ENCODE peak calls at places on chromosome 2, in six cellular contexts. I is IMR-90, D is neuronal stem cell, Q is mesendoderm, V is H9, T is trophoblast cell. X is an unnamed sample. For H3K79me1, the result is how much of the 10 kb centered on the place peaks cover.

GRCh38 chr2:116696223-116696622 is 1118.3 kb upstream of the DDX18 start:
- DNase-seq in I (no peak), V (no peak), D (no peak), Q (no peak), T (no peak), X (no peak)

GRCh38 chr2:64634338-64635267 is 19.1 kb downstream of the SERTAD2 start:
- DNase-seq in T (no peak), V (no peak), D (no peak), I (peak), Q (no peak), X (peak)

GRCh38 chr2:217065695-217066405 is 206.0 kb upstream of the TNP1 start:
- DNase-seq in D (no peak), I (peak), Q (no peak), V (no peak), T (no peak), X (peak)

GRCh38 chr2:100741880-100742814 is 77.8 kb upstream of the NPAS2 start:
- DNase-seq in Q (no peak), T (peak), I (peak), V (no peak), D (no peak), X (peak)

GRCh38 chr2:11097038-11097720 is 58.1 kb upstream of the SLC66A3 start:
- DNase-seq in T (peak), I (peak), D (no peak), Q (no peak), V (no peak), X (peak)

GRCh38 chr2:46377666-46378560 is 80.7 kb downstream of the EPAS1 start:
- DNase-seq in D (no peak), I (no peak), V (peak), Q (no peak), T (no peak), X (no peak)

GRCh38 chr2:85326946-85327756 is 638 bp downstream of the TGOLN2 start:
- DNase-seq in I (peak), D (peak), V (peak), T (peak), Q (peak), X (peak)

GRCh38 chr2:224408676-224409075 is 6.8 kb upstream of the FAM124B start:
- DNase-seq in I (no peak), D (no peak), T (no peak), Q (no peak), V (no peak), X (no peak)

GRCh38 chr2:53826587-53827397 is 33.0 kb downstream of the GPR75 start:
- DNase-seq in D (no peak), T (no peak), Q (no peak), I (peak), V (no peak), X (peak)

GRCh38 chr2:105782646-105783045 is 37.9 kb downstream of the NCK2 start:
- DNase-seq in T (no peak), D (no peak), V (no peak), Q (no peak), I (no peak), X (no peak)

GRCh38 chr2:33599175-33599942 is at the start of gene FAM98A:
- DNase-seq in D (peak), T (peak), I (peak), Q (peak), V (peak), X (peak)

GRCh38 chr2:147331790-147332419 is 512.9 kb upstream of the ACVR2A start:
- DNase-seq in I (no peak), V (peak), T (peak), D (peak), Q (peak), X (peak)

DNA sequence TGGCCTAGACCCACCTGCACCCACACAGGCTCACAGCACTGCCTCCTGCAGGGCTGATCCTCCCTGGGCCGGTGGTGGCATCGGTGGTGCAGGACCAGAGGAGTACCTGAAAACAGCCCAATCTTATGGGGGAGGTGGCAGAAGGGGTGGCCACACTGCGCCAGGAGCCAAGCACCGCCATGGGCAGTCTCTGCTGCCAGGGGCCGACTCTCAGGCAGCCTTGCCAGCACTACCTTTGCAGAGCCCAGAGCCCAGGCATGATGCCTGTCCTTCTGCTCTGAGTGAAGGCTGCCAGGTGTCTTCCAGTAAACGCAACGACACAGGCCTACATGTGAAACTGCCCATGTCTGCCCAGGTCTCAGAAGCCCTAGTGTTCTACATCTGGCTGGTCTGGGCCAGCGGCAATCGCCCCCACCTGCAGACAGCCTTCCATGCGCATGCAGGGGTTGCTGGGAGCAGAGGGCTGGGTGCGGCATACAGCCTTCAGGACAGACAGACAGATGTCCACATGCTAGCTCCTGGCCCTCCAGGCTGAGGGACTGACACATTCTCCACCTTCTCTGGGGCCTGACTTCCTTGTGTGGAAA is 6.8 kb downstream of the HS6ST1 start:
- DNase-seq in I (no peak), Q (no peak), T (no peak), V (peak), D (no peak), X (no peak)
- H3K79me1 ChIP-seq in I (under half), Q (half or more), T (under half), V (under half), D (under half), X (half or more)

GRCh38 chr2:120765911-120766757 is 30.5 kb downstream of the GLI2 start:
- DNase-seq in D (no peak), Q (peak), T (peak), V (peak), I (peak), X (peak)
- H3K79me1 ChIP-seq in D (under half), Q (half or more), T (under half), V (under half), I (under half), X (under half)

GRCh38 chr2:88196490-88197087 is 26.4 kb downstream of the THNSL2 start:
- DNase-seq in I (no peak), T (no peak), D (no peak), Q (no peak), V (no peak), X (no peak)
- H3K79me1 ChIP-seq in I (under half), T (under half), D (under half), Q (under half), V (under half), X (under half)

DNA sequence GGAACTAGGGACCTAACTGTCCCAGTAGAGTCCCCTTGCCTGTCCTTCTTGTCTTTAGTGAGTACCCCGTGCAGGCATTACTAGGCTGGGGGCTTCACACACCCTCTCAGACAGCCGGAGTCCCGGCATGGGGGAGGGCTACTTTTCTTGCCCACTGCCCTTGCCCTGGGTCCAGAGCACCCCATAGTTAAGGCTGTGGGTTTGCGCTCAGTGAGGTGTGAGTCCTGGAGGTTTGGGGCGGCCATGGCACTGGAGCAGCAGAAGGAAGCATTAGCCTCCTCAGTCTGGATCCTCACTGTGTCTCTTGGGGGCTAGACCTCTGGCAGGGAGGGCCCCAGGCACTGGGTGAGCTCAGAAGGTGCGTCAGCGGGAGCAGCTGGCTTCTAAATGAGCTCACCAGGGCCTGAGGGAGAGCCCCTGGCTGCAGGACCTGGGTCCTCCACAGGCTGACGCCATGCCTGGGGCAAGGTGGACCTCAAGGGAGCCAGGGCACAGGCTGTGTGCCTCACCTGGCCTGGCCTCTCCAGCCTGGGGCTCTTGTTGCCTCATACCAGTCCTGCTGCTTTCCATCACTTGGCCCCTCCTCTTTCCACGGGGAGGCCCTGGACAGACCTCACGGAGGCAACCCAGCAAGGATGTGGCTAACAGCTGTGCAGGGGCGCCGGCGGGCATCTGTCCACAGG is 27.4 kb downstream of the HS6ST1 start:
- DNase-seq in V (no peak), D (no peak), T (peak), Q (no peak), I (no peak), X (peak)
- H3K79me1 ChIP-seq in V (under half), D (under half), T (under half), Q (half or more), I (under half), X (under half)

X was measured in mesenchymal stem cell.